ENCODE peak calls at places on chromosomes 1 and 21, in eight cellular contexts. One of them, this sample, is unnamed.

GRCh38 chr1:194755241-194755953 is 1569.0 kb upstream of the B3GALT2 start:
- DNase-seq in activated CD8-positive, alpha-beta T cell treated with anti-CD3 and anti-CD28 coated beads for 36 hours: no peak
- DNase-seq in T-cell: no peak
- DNase-seq in NCI-H146: no peak
- DNase-seq in RWPE1: no peak
- DNase-seq in NCI-H2081 treated with DMSO at 0.1 percent for 48 hours: peak
- DNase-seq in fibroblast of the conjunctiva: no peak
- DNase-seq in ACHN: no peak
- DNase-seq in this sample: peak

GRCh38 chr1:203320546-203321272 is 15.4 kb downstream of the BTG2 start:
- DNase-seq in RWPE1: no peak
- DNase-seq in ACHN: no peak
- DNase-seq in T-cell: peak
- DNase-seq in NCI-H146: peak
- DNase-seq in activated CD8-positive, alpha-beta T cell treated with anti-CD3 and anti-CD28 coated beads for 36 hours: peak
- DNase-seq in fibroblast of the conjunctiva: no peak
- DNase-seq in NCI-H2081 treated with DMSO at 0.1 percent for 48 hours: peak
- DNase-seq in this sample: peak

GRCh38 chr1:61887076-61887867 is 145.0 kb downstream of the PATJ start:
- DNase-seq in NCI-H146: no peak
- DNase-seq in ACHN: no peak
- DNase-seq in fibroblast of the conjunctiva: no peak
- DNase-seq in T-cell: no peak
- DNase-seq in NCI-H2081 treated with DMSO at 0.1 percent for 48 hours: no peak
- DNase-seq in activated CD8-positive, alpha-beta T cell treated with anti-CD3 and anti-CD28 coated beads for 36 hours: no peak
- DNase-seq in RWPE1: no peak
- DNase-seq in this sample: no peak

GRCh38 chr1:65343286-65343685 is 33.9 kb downstream of the DNAJC6 start:
- DNase-seq in fibroblast of the conjunctiva: peak
- DNase-seq in T-cell: no peak
- DNase-seq in NCI-H146: no peak
- DNase-seq in ACHN: no peak
- DNase-seq in NCI-H2081 treated with DMSO at 0.1 percent for 48 hours: no peak
- DNase-seq in activated CD8-positive, alpha-beta T cell treated with anti-CD3 and anti-CD28 coated beads for 36 hours: no peak
- DNase-seq in RWPE1: peak
- DNase-seq in this sample: peak

GRCh38 chr1:34597877-34598514 is 156.9 kb upstream of the GJB5 start:
- DNase-seq in RWPE1: peak
- DNase-seq in NCI-H146: peak
- DNase-seq in activated CD8-positive, alpha-beta T cell treated with anti-CD3 and anti-CD28 coated beads for 36 hours: peak
- DNase-seq in NCI-H2081 treated with DMSO at 0.1 percent for 48 hours: peak
- DNase-seq in ACHN: peak
- DNase-seq in fibroblast of the conjunctiva: peak
- DNase-seq in T-cell: no peak
- DNase-seq in this sample: peak

GRCh38 chr1:174258148-174258550 is 98.8 kb downstream of the RABGAP1L start:
- DNase-seq in fibroblast of the conjunctiva: peak
- DNase-seq in activated CD8-positive, alpha-beta T cell treated with anti-CD3 and anti-CD28 coated beads for 36 hours: peak
- DNase-seq in RWPE1: peak
- DNase-seq in NCI-H146: peak
- DNase-seq in T-cell: peak
- DNase-seq in ACHN: peak
- DNase-seq in NCI-H2081 treated with DMSO at 0.1 percent for 48 hours: no peak
- DNase-seq in this sample: peak

GRCh38 chr1:46288485-46289133 is 14.8 kb downstream of the LRRC41 start:
- DNase-seq in RWPE1: peak
- DNase-seq in ACHN: peak
- DNase-seq in fibroblast of the conjunctiva: no peak
- DNase-seq in NCI-H146: no peak
- DNase-seq in NCI-H2081 treated with DMSO at 0.1 percent for 48 hours: no peak
- DNase-seq in T-cell: no peak
- DNase-seq in activated CD8-positive, alpha-beta T cell treated with anti-CD3 and anti-CD28 coated beads for 36 hours: no peak
- DNase-seq in this sample: peak

GRCh38 chr1:77542784-77543183 is 139.7 kb downstream of the ZZZ3 start:
- DNase-seq in RWPE1: no peak
- DNase-seq in NCI-H146: no peak
- DNase-seq in fibroblast of the conjunctiva: no peak
- DNase-seq in activated CD8-positive, alpha-beta T cell treated with anti-CD3 and anti-CD28 coated beads for 36 hours: no peak
- DNase-seq in T-cell: no peak
- DNase-seq in NCI-H2081 treated with DMSO at 0.1 percent for 48 hours: no peak
- DNase-seq in ACHN: no peak
- DNase-seq in this sample: peak

GRCh38 chr1:188402986-188403385 is 1574.2 kb downstream of the PLA2G4A start:
- DNase-seq in NCI-H2081 treated with DMSO at 0.1 percent for 48 hours: no peak
- DNase-seq in ACHN: no peak
- DNase-seq in RWPE1: no peak
- DNase-seq in T-cell: no peak
- DNase-seq in NCI-H146: no peak
- DNase-seq in activated CD8-positive, alpha-beta T cell treated with anti-CD3 and anti-CD28 coated beads for 36 hours: no peak
- DNase-seq in fibroblast of the conjunctiva: no peak
- DNase-seq in this sample: no peak

GRCh38 chr21:16420086-16420724 is 690.4 kb downstream of the USP25 start:
- DNase-seq in ACHN: no peak
- DNase-seq in activated CD8-positive, alpha-beta T cell treated with anti-CD3 and anti-CD28 coated beads for 36 hours: no peak
- DNase-seq in T-cell: no peak
- DNase-seq in fibroblast of the conjunctiva: peak
- DNase-seq in NCI-H146: peak
- DNase-seq in NCI-H2081 treated with DMSO at 0.1 percent for 48 hours: peak
- DNase-seq in RWPE1: peak
- DNase-seq in this sample: peak

GRCh38 chr21:37878946-37879660 is 37.2 kb downstream of the KCNJ6 start:
- DNase-seq in RWPE1: peak
- DNase-seq in NCI-H146: peak
- DNase-seq in NCI-H2081 treated with DMSO at 0.1 percent for 48 hours: no peak
- DNase-seq in fibroblast of the conjunctiva: peak
- DNase-seq in T-cell: no peak
- DNase-seq in activated CD8-positive, alpha-beta T cell treated with anti-CD3 and anti-CD28 coated beads for 36 hours: no peak
- DNase-seq in ACHN: peak
- DNase-seq in this sample: peak

GRCh38 chr1:58162952-58163550 is 383.5 kb downstream of the OMA1 start:
- DNase-seq in NCI-H2081 treated with DMSO at 0.1 percent for 48 hours: peak
- DNase-seq in ACHN: peak
- DNase-seq in T-cell: no peak
- DNase-seq in fibroblast of the conjunctiva: peak
- DNase-seq in activated CD8-positive, alpha-beta T cell treated with anti-CD3 and anti-CD28 coated beads for 36 hours: peak
- DNase-seq in RWPE1: peak
- DNase-seq in NCI-H146: peak
- DNase-seq in this sample: peak

GRCh38 chr1:235954306-235955283 is 87.9 kb upstream of the LYST start:
- DNase-seq in RWPE1: no peak
- DNase-seq in T-cell: peak
- DNase-seq in fibroblast of the conjunctiva: no peak
- DNase-seq in activated CD8-positive, alpha-beta T cell treated with anti-CD3 and anti-CD28 coated beads for 36 hours: peak
- DNase-seq in NCI-H146: peak
- DNase-seq in ACHN: no peak
- DNase-seq in NCI-H2081 treated with DMSO at 0.1 percent for 48 hours: no peak
- DNase-seq in this sample: no peak

GRCh38 chr1:94821636-94822305 is 1.6 kb downstream of the SLC44A3 start:
- DNase-seq in activated CD8-positive, alpha-beta T cell treated with anti-CD3 and anti-CD28 coated beads for 36 hours: no peak
- DNase-seq in T-cell: no peak
- DNase-seq in RWPE1: no peak
- DNase-seq in fibroblast of the conjunctiva: no peak
- DNase-seq in NCI-H2081 treated with DMSO at 0.1 percent for 48 hours: no peak
- DNase-seq in NCI-H146: peak
- DNase-seq in ACHN: peak
- DNase-seq in this sample: no peak

GRCh38 chr1:39214714-39214997 is 10.2 kb downstream of the MACF1 start:
- DNase-seq in fibroblast of the conjunctiva: no peak
- DNase-seq in ACHN: no peak
- DNase-seq in NCI-H146: no peak
- DNase-seq in T-cell: no peak
- DNase-seq in RWPE1: no peak
- DNase-seq in activated CD8-positive, alpha-beta T cell treated with anti-CD3 and anti-CD28 coated beads for 36 hours: no peak
- DNase-seq in NCI-H2081 treated with DMSO at 0.1 percent for 48 hours: no peak
- DNase-seq in this sample: no peak

GRCh38 chr1:51962486-51963356 is 27.8 kb downstream of the RAB3B start:
- DNase-seq in NCI-H146: no peak
- DNase-seq in ACHN: no peak
- DNase-seq in T-cell: no peak
- DNase-seq in fibroblast of the conjunctiva: no peak
- DNase-seq in activated CD8-positive, alpha-beta T cell treated with anti-CD3 and anti-CD28 coated beads for 36 hours: no peak
- DNase-seq in RWPE1: no peak
- DNase-seq in NCI-H2081 treated with DMSO at 0.1 percent for 48 hours: no peak
- DNase-seq in this sample: no peak

GRCh38 chr1:110502402-110502801 is 16.6 kb downstream of the KCNA10 start:
- DNase-seq in T-cell: no peak
- DNase-seq in NCI-H146: no peak
- DNase-seq in NCI-H2081 treated with DMSO at 0.1 percent for 48 hours: no peak
- DNase-seq in RWPE1: no peak
- DNase-seq in ACHN: no peak
- DNase-seq in activated CD8-positive, alpha-beta T cell treated with anti-CD3 and anti-CD28 coated beads for 36 hours: no peak
- DNase-seq in fibroblast of the conjunctiva: no peak
- DNase-seq in this sample: no peak

GRCh38 chr1:54241430-54241829 is 41.5 kb downstream of the MRPL37 start:
- DNase-seq in ACHN: no peak
- DNase-seq in NCI-H2081 treated with DMSO at 0.1 percent for 48 hours: no peak
- DNase-seq in NCI-H146: no peak
- DNase-seq in RWPE1: no peak
- DNase-seq in T-cell: no peak
- DNase-seq in fibroblast of the conjunctiva: no peak
- DNase-seq in activated CD8-positive, alpha-beta T cell treated with anti-CD3 and anti-CD28 coated beads for 36 hours: no peak
- DNase-seq in this sample: no peak

GRCh38 chr1:110038271-110038670 is 3.8 kb downstream of the STRIP1 start:
- DNase-seq in ACHN: no peak
- DNase-seq in RWPE1: no peak
- DNase-seq in T-cell: no peak
- DNase-seq in fibroblast of the conjunctiva: no peak
- DNase-seq in NCI-H146: no peak
- DNase-seq in activated CD8-positive, alpha-beta T cell treated with anti-CD3 and anti-CD28 coated beads for 36 hours: no peak
- DNase-seq in NCI-H2081 treated with DMSO at 0.1 percent for 48 hours: no peak
- DNase-seq in this sample: no peak

GRCh38 chr21:42524341-42525227 is 10.9 kb downstream of the SLC37A1 start:
- DNase-seq in T-cell: peak
- DNase-seq in RWPE1: no peak
- DNase-seq in ACHN: no peak
- DNase-seq in NCI-H2081 treated with DMSO at 0.1 percent for 48 hours: peak
- DNase-seq in activated CD8-positive, alpha-beta T cell treated with anti-CD3 and anti-CD28 coated beads for 36 hours: peak
- DNase-seq in NCI-H146: peak
- DNase-seq in fibroblast of the conjunctiva: peak
- DNase-seq in this sample: no peak

GRCh38 chr1:21814241-21814918 is 2.3 kb downstream of the LDLRAD2 start:
- DNase-seq in T-cell: peak
- DNase-seq in NCI-H2081 treated with DMSO at 0.1 percent for 48 hours: no peak
- DNase-seq in NCI-H146: no peak
- DNase-seq in activated CD8-positive, alpha-beta T cell treated with anti-CD3 and anti-CD28 coated beads for 36 hours: peak
- DNase-seq in fibroblast of the conjunctiva: no peak
- DNase-seq in ACHN: no peak
- DNase-seq in RWPE1: no peak
- DNase-seq in this sample: peak

GRCh38 chr1:213281610-213282316 is 230.7 kb downstream of the RPS6KC1 start:
- DNase-seq in T-cell: no peak
- DNase-seq in NCI-H146: no peak
- DNase-seq in activated CD8-positive, alpha-beta T cell treated with anti-CD3 and anti-CD28 coated beads for 36 hours: no peak
- DNase-seq in RWPE1: no peak
- DNase-seq in fibroblast of the conjunctiva: no peak
- DNase-seq in NCI-H2081 treated with DMSO at 0.1 percent for 48 hours: no peak
- DNase-seq in ACHN: no peak
- DNase-seq in this sample: no peak

GRCh38 chr1:89953072-89953626 is 41.8 kb upstream of the ZNF326 start:
- DNase-seq in activated CD8-positive, alpha-beta T cell treated with anti-CD3 and anti-CD28 coated beads for 36 hours: peak
- DNase-seq in T-cell: no peak
- DNase-seq in NCI-H146: no peak
- DNase-seq in NCI-H2081 treated with DMSO at 0.1 percent for 48 hours: no peak
- DNase-seq in fibroblast of the conjunctiva: peak
- DNase-seq in RWPE1: peak
- DNase-seq in ACHN: peak
- DNase-seq in this sample: peak

GRCh38 chr1:156114919-156115513 is 505 bp downstream of the LMNA start:
- DNase-seq in T-cell: no peak
- DNase-seq in activated CD8-positive, alpha-beta T cell treated with anti-CD3 and anti-CD28 coated beads for 36 hours: peak
- DNase-seq in NCI-H2081 treated with DMSO at 0.1 percent for 48 hours: no peak
- DNase-seq in NCI-H146: peak
- DNase-seq in ACHN: peak
- DNase-seq in fibroblast of the conjunctiva: no peak
- DNase-seq in RWPE1: no peak
- DNase-seq in this sample: peak

GRCh38 chr1:228354390-228355320 is 52.0 kb downstream of the TRIM11 start:
- DNase-seq in T-cell: no peak
- DNase-seq in RWPE1: peak
- DNase-seq in ACHN: no peak
- DNase-seq in activated CD8-positive, alpha-beta T cell treated with anti-CD3 and anti-CD28 coated beads for 36 hours: no peak
- DNase-seq in fibroblast of the conjunctiva: no peak
- DNase-seq in NCI-H2081 treated with DMSO at 0.1 percent for 48 hours: no peak
- DNase-seq in NCI-H146: peak
- DNase-seq in this sample: no peak

GRCh38 chr21:36297938-36298572 is 21.9 kb upstream of the MORC3 start:
- DNase-seq in activated CD8-positive, alpha-beta T cell treated with anti-CD3 and anti-CD28 coated beads for 36 hours: peak
- DNase-seq in fibroblast of the conjunctiva: no peak
- DNase-seq in T-cell: peak
- DNase-seq in NCI-H2081 treated with DMSO at 0.1 percent for 48 hours: no peak
- DNase-seq in NCI-H146: no peak
- DNase-seq in RWPE1: peak
- DNase-seq in ACHN: no peak
- DNase-seq in this sample: peak

GRCh38 chr1:168636200-168636599 is 59.8 kb downstream of the XCL1 start:
- DNase-seq in activated CD8-positive, alpha-beta T cell treated with anti-CD3 and anti-CD28 coated beads for 36 hours: no peak
- DNase-seq in NCI-H146: no peak
- DNase-seq in T-cell: no peak
- DNase-seq in RWPE1: no peak
- DNase-seq in fibroblast of the conjunctiva: no peak
- DNase-seq in NCI-H2081 treated with DMSO at 0.1 percent for 48 hours: no peak
- DNase-seq in ACHN: peak
- DNase-seq in this sample: peak

GRCh38 chr1:63917571-63918394 is 144.0 kb downstream of the ROR1 start:
- DNase-seq in T-cell: no peak
- DNase-seq in NCI-H146: peak
- DNase-seq in activated CD8-positive, alpha-beta T cell treated with anti-CD3 and anti-CD28 coated beads for 36 hours: peak
- DNase-seq in NCI-H2081 treated with DMSO at 0.1 percent for 48 hours: no peak
- DNase-seq in fibroblast of the conjunctiva: no peak
- DNase-seq in ACHN: peak
- DNase-seq in RWPE1: no peak
- DNase-seq in this sample: no peak

GRCh38 chr21:37433441-37433840 is 66.9 kb downstream of the DYRK1A start:
- DNase-seq in T-cell: no peak
- DNase-seq in RWPE1: no peak
- DNase-seq in ACHN: no peak
- DNase-seq in NCI-H146: no peak
- DNase-seq in fibroblast of the conjunctiva: no peak
- DNase-seq in NCI-H2081 treated with DMSO at 0.1 percent for 48 hours: no peak
- DNase-seq in activated CD8-positive, alpha-beta T cell treated with anti-CD3 and anti-CD28 coated beads for 36 hours: no peak
- DNase-seq in this sample: no peak

This sample was measured in foreskin fibroblast.